ENCODE peak calls at places on chromosomes 7 and 10, in five cellular contexts. One of them, this sample, is unnamed.

GRCh38 chr10:110479710-110480109 is 18.0 kb upstream of the DUSP5 start:
- DNase-seq in CD4-positive, alpha-beta T cell: no peak
- DNase-seq in WTC11: no peak
- DNase-seq in transverse colon: no peak
- DNase-seq in BE2C: no peak
- DNase-seq in this sample: no peak

GRCh38 chr10:67241435-67241834 is 315.6 kb downstream of the LRRTM3 start:
- DNase-seq in CD4-positive, alpha-beta T cell: no peak
- DNase-seq in WTC11: no peak
- DNase-seq in transverse colon: no peak
- DNase-seq in BE2C: no peak
- DNase-seq in this sample: no peak

GRCh38 chr10:76234827-76235226 is 803.4 kb downstream of the LRMDA start:
- DNase-seq in CD4-positive, alpha-beta T cell: no peak
- DNase-seq in WTC11: no peak
- DNase-seq in transverse colon: no peak
- DNase-seq in BE2C: no peak
- DNase-seq in this sample: no peak

GRCh38 chr10:132107211-132107946 is 41.6 kb downstream of the JAKMIP3 start:
- DNase-seq in CD4-positive, alpha-beta T cell: no peak
- DNase-seq in WTC11: no peak
- DNase-seq in transverse colon: no peak
- DNase-seq in BE2C: peak
- DNase-seq in this sample: no peak

GRCh38 chr10:91137822-91138221 is 82.6 kb upstream of the PCGF5 start:
- DNase-seq in CD4-positive, alpha-beta T cell: no peak
- DNase-seq in WTC11: no peak
- DNase-seq in transverse colon: no peak
- DNase-seq in BE2C: peak
- DNase-seq in this sample: no peak

GRCh38 chr10:103800789-103801540 is 54.4 kb downstream of the SH3PXD2A start:
- DNase-seq in CD4-positive, alpha-beta T cell: no peak
- DNase-seq in WTC11: no peak
- DNase-seq in transverse colon: no peak
- DNase-seq in BE2C: no peak
- DNase-seq in this sample: no peak

GRCh38 chr10:127354255-127354654 is 157.9 kb upstream of the INSYN2A start:
- DNase-seq in CD4-positive, alpha-beta T cell: no peak
- DNase-seq in WTC11: no peak
- DNase-seq in transverse colon: no peak
- DNase-seq in BE2C: no peak
- DNase-seq in this sample: no peak

GRCh38 chr7:32074787-32075570 is 4.8 kb upstream of the PDE1C start:
- DNase-seq in CD4-positive, alpha-beta T cell: no peak
- DNase-seq in WTC11: no peak
- DNase-seq in transverse colon: no peak
- DNase-seq in BE2C: no peak
- DNase-seq in this sample: no peak

GRCh38 chr10:75034131-75034512 is 77.3 kb upstream of the SAMD8 start:
- DNase-seq in CD4-positive, alpha-beta T cell: no peak
- DNase-seq in WTC11: no peak
- DNase-seq in transverse colon: no peak
- DNase-seq in BE2C: no peak
- DNase-seq in this sample: no peak

GRCh38 chr10:76738991-76739390 is 898.6 kb downstream of the KCNMA1 start:
- DNase-seq in CD4-positive, alpha-beta T cell: no peak
- DNase-seq in WTC11: no peak
- DNase-seq in transverse colon: no peak
- DNase-seq in BE2C: no peak
- DNase-seq in this sample: no peak

GRCh38 chr7:110386006-110386405 is 704.9 kb upstream of the LRRN3 start:
- DNase-seq in CD4-positive, alpha-beta T cell: no peak
- DNase-seq in WTC11: no peak
- DNase-seq in transverse colon: no peak
- DNase-seq in BE2C: no peak
- DNase-seq in this sample: no peak

GRCh38 chr7:17392846-17393245 is 94.4 kb downstream of the AHR start:
- DNase-seq in CD4-positive, alpha-beta T cell: no peak
- DNase-seq in WTC11: no peak
- DNase-seq in transverse colon: no peak
- DNase-seq in BE2C: no peak
- DNase-seq in this sample: no peak

GRCh38 chr10:131107970-131108369 is 203.6 kb downstream of the TCERG1L start:
- DNase-seq in CD4-positive, alpha-beta T cell: no peak
- DNase-seq in WTC11: no peak
- DNase-seq in transverse colon: no peak
- DNase-seq in BE2C: no peak
- DNase-seq in this sample: no peak

GRCh38 chr7:22578048-22578770 is 78.2 kb upstream of the STEAP1B start:
- DNase-seq in CD4-positive, alpha-beta T cell: no peak
- DNase-seq in WTC11: no peak
- DNase-seq in transverse colon: no peak
- DNase-seq in BE2C: no peak
- DNase-seq in this sample: no peak

GRCh38 chr10:96511044-96511945 is 2.4 kb downstream of the TLL2 start:
- DNase-seq in CD4-positive, alpha-beta T cell: no peak
- DNase-seq in WTC11: peak
- DNase-seq in transverse colon: peak
- DNase-seq in BE2C: peak
- DNase-seq in this sample: no peak

GRCh38 chr10:13099144-13099665 is 758 bp upstream of the OPTN start:
- DNase-seq in CD4-positive, alpha-beta T cell: peak
- DNase-seq in WTC11: peak
- DNase-seq in transverse colon: peak
- DNase-seq in BE2C: peak
- DNase-seq in this sample: no peak
- TF ChIP-seq CTCF in CD4-positive, alpha-beta T cell: peak
- TF ChIP-seq CTCF in WTC11: no peak
- TF ChIP-seq CTCF in transverse colon: peak
- TF ChIP-seq CTCF in BE2C: peak
- TF ChIP-seq CTCF in this sample: no peak

GRCh38 chr10:20855398-20856038 is 41.6 kb downstream of the NEBL start:
- DNase-seq in CD4-positive, alpha-beta T cell: no peak
- DNase-seq in WTC11: no peak
- DNase-seq in transverse colon: no peak
- DNase-seq in BE2C: no peak
- DNase-seq in this sample: no peak
- TF ChIP-seq CTCF in CD4-positive, alpha-beta T cell: no peak
- TF ChIP-seq CTCF in WTC11: peak
- TF ChIP-seq CTCF in transverse colon: peak
- TF ChIP-seq CTCF in BE2C: peak
- TF ChIP-seq CTCF in this sample: no peak

GRCh38 chr7:150879345-150879744 is 27.0 kb downstream of the AOC1 start:
- DNase-seq in CD4-positive, alpha-beta T cell: no peak
- DNase-seq in WTC11: no peak
- DNase-seq in transverse colon: no peak
- DNase-seq in BE2C: no peak
- DNase-seq in this sample: no peak

GRCh38 chr7:150874401-150875198 is 22.3 kb downstream of the AOC1 start:
- DNase-seq in CD4-positive, alpha-beta T cell: no peak
- DNase-seq in WTC11: no peak
- DNase-seq in transverse colon: no peak
- DNase-seq in BE2C: no peak
- DNase-seq in this sample: no peak

GRCh38 chr7:150877545-150877944 is 25.2 kb downstream of the AOC1 start:
- DNase-seq in CD4-positive, alpha-beta T cell: no peak
- DNase-seq in WTC11: no peak
- DNase-seq in transverse colon: no peak
- DNase-seq in BE2C: no peak
- DNase-seq in this sample: no peak

GRCh38 chr7:150876817-150877526 is 24.7 kb downstream of the AOC1 start:
- DNase-seq in CD4-positive, alpha-beta T cell: peak
- DNase-seq in WTC11: peak
- DNase-seq in transverse colon: peak
- DNase-seq in BE2C: peak
- DNase-seq in this sample: no peak

DNA sequence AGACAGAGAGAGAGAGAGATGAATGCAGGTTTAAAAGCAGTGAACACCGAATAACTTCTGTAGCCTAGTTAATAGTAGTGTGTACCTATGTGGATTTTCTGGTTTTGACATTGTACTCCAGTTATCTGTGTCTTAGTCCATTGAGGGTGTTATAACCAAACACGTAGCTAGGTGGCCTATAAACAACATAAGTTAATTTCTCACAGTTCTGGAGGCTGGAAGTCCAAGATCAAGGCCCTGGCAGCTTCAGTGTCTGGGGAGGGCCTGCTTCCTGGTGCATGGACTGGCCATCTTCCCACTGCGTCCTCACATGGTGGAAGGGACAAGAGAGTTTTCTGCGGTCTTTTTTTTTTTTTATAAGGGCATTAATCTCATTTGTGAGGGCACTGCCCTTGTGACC is 23.5 kb downstream of the AOC1 start:
- DNase-seq in CD4-positive, alpha-beta T cell: no peak
- DNase-seq in WTC11: no peak
- DNase-seq in transverse colon: no peak
- DNase-seq in BE2C: no peak
- DNase-seq in this sample: no peak
- TF ChIP-seq CTCF in CD4-positive, alpha-beta T cell: no peak
- TF ChIP-seq CTCF in WTC11: no peak
- TF ChIP-seq CTCF in transverse colon: no peak
- TF ChIP-seq CTCF in BE2C: peak
- TF ChIP-seq CTCF in this sample: no peak

DNA sequence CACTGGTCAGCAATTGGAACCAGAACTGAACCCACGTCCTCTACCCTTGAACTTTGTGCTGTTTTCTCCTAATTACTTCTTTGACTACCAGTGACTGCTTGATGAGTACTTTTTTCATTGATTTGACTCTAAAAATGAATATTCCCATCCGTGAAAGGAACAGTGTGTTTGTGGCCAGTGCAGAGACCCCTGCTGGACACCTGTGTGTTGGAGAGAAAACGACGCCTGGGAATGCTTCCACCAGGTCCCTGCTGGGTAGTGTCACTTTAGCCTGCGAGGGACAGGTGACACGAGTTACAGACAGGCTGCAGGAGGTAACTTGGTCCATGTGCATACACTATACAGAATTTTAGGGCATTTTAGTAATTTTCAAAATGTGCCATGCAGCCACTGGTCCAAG is 6.8 kb upstream of the GJD4 start:
- DNase-seq in CD4-positive, alpha-beta T cell: no peak
- DNase-seq in WTC11: peak
- DNase-seq in transverse colon: no peak
- DNase-seq in BE2C: no peak
- DNase-seq in this sample: no peak
- TF ChIP-seq CTCF in CD4-positive, alpha-beta T cell: no peak
- TF ChIP-seq CTCF in WTC11: no peak
- TF ChIP-seq CTCF in transverse colon: peak
- TF ChIP-seq CTCF in BE2C: peak
- TF ChIP-seq CTCF in this sample: no peak

GRCh38 chr7:20197837-20198236 is 19.3 kb downstream of the MACC1 start:
- DNase-seq in CD4-positive, alpha-beta T cell: no peak
- DNase-seq in WTC11: peak
- DNase-seq in transverse colon: no peak
- DNase-seq in BE2C: peak
- DNase-seq in this sample: no peak
- TF ChIP-seq CTCF in CD4-positive, alpha-beta T cell: no peak
- TF ChIP-seq CTCF in WTC11: peak
- TF ChIP-seq CTCF in transverse colon: peak
- TF ChIP-seq CTCF in BE2C: peak
- TF ChIP-seq CTCF in this sample: no peak

GRCh38 chr10:61897671-61898434 is 3.6 kb upstream of the ARID5B start:
- DNase-seq in CD4-positive, alpha-beta T cell: no peak
- DNase-seq in WTC11: peak
- DNase-seq in transverse colon: peak
- DNase-seq in BE2C: peak
- DNase-seq in this sample: no peak
- TF ChIP-seq CTCF in CD4-positive, alpha-beta T cell: no peak
- TF ChIP-seq CTCF in WTC11: no peak
- TF ChIP-seq CTCF in transverse colon: peak
- TF ChIP-seq CTCF in BE2C: peak
- TF ChIP-seq CTCF in this sample: no peak

GRCh38 chr7:142906643-142907042 is 21.1 kb upstream of the TRPV6 start:
- DNase-seq in CD4-positive, alpha-beta T cell: no peak
- DNase-seq in WTC11: no peak
- DNase-seq in transverse colon: no peak
- DNase-seq in BE2C: no peak
- DNase-seq in this sample: no peak

GRCh38 chr7:142909921-142910521 is 23.5 kb downstream of the TRPV5 start:
- DNase-seq in CD4-positive, alpha-beta T cell: no peak
- DNase-seq in WTC11: no peak
- DNase-seq in transverse colon: no peak
- DNase-seq in BE2C: no peak
- DNase-seq in this sample: no peak

GRCh38 chr7:142908290-142908689 is 22.7 kb upstream of the TRPV6 start:
- DNase-seq in CD4-positive, alpha-beta T cell: no peak
- DNase-seq in WTC11: no peak
- DNase-seq in transverse colon: no peak
- DNase-seq in BE2C: no peak
- DNase-seq in this sample: no peak

GRCh38 chr7:142905759-142906158 is 20.2 kb upstream of the TRPV6 start:
- DNase-seq in CD4-positive, alpha-beta T cell: no peak
- DNase-seq in WTC11: no peak
- DNase-seq in transverse colon: no peak
- DNase-seq in BE2C: no peak
- DNase-seq in this sample: no peak

DNA sequence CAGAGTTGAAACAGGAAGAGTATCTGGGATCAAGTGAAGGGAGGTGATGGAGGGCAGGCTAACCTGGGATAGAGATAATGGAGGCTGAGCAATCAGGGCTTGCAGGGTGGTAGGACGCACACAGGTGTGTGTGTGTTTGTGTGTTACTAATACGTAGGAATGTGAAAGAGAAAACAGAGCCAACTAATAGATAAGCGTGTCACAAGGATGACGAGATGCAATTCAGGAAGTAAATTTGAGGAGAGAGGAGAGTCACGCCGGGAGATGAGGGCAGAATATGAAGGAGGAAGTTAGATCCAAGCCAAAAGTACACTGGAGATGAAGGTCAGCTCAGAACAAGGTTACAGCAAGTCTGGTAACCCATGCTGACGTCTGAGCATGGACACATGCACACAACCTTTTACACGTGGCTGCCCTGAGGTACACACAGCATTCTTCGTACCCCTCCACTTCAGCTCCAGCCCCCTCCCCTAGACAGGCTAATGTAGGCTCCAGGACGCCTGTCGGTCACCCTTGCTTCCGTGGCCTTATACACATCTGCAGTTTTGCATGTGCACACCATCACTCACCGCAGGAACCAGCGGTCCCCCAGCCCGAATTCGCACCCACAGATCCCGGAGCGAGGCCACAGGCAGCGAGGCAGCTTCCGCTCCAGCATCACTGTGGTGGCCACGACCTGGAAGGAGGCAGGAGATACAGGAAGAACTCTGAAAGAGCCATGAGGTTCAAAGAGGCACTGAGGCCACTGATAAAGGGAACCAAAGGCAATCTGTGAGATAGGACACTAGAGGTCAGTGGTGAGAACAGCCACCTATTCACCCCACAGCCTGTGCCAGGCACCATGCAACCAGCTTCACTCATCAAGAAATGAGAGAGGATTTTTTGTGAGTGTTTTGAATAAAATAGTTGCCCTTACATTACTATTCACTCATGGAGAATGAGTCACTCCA is 23.7 kb upstream of the TRPV6 start:
- DNase-seq in CD4-positive, alpha-beta T cell: no peak
- DNase-seq in WTC11: no peak
- DNase-seq in transverse colon: no peak
- DNase-seq in BE2C: no peak
- DNase-seq in this sample: no peak
- TF ChIP-seq CTCF in CD4-positive, alpha-beta T cell: no peak
- TF ChIP-seq CTCF in WTC11: no peak
- TF ChIP-seq CTCF in transverse colon: no peak
- TF ChIP-seq CTCF in BE2C: peak
- TF ChIP-seq CTCF in this sample: no peak

This sample was measured in omental fat pad.